ENCODE peak calls at places on chromosomes 1 and 21, in six cellular contexts. H is dorsolateral prefrontal cortex; M is T-helper 22 cell; D is stimulated activated CD4-positive, alpha-beta T cell treated with anti-CD3 and anti-CD28 coated beads, Interleukin-1b, Interleukin-23, amount 100 ng/mL, for 4 hours; X is H4; Y is pancreas. C is an unnamed sample.

GRCh38 chr1:53562256-53562982 is 103.2 kb downstream of the DMRTB1 start:
- DNase-seq in X (no peak), D (no peak), H (no peak), M (no peak), Y (peak; percentile 21), C (no peak)

GRCh38 chr1:186022184-186022583 is 288.0 kb downstream of the HMCN1 start:
- DNase-seq in M (no peak), X (no peak), H (no peak), Y (no peak), D (no peak), C (no peak)

GRCh38 chr1:21295059-21295401 is 4.8 kb upstream of the ECE1 start:
- DNase-seq in D (peak; percentile 32), X (peak; percentile 43), H (no peak), M (peak; percentile 58), Y (no peak), C (no peak)

GRCh38 chr1:185477638-185478216 is 160.7 kb upstream of the IVNS1ABP start:
- DNase-seq in X (no peak), M (no peak), D (no peak), Y (no peak), H (no peak), C (no peak)

GRCh38 chr1:2195785-2196184 is 1.2 kb upstream of the FAAP20 start:
- DNase-seq in M (no peak), X (no peak), H (no peak), D (no peak), Y (no peak), C (no peak)

GRCh38 chr1:173052681-173053196 is 2.0 kb upstream of the TNFSF18 start:
- DNase-seq in M (no peak), X (no peak), H (no peak), Y (no peak), D (no peak), C (no peak)

GRCh38 chr1:172928412-172928811 is 122.3 kb downstream of the TNFSF18 start:
- DNase-seq in X (no peak), H (no peak), Y (no peak), D (no peak), M (no peak), C (no peak)

GRCh38 chr1:181216571-181216994 is 128.1 kb downstream of the IER5 start:
- DNase-seq in M (no peak), X (no peak), H (no peak), D (no peak), Y (no peak), C (no peak)

GRCh38 chr1:215001419-215002021 is 81.0 kb upstream of the KCNK2 start:
- DNase-seq in H (no peak), X (no peak), Y (no peak), M (no peak), D (no peak), C (no peak)

GRCh38 chr1:205317311-205317917 is 4.1 kb downstream of the NUAK2 start:
- DNase-seq in H (no peak), M (no peak), D (no peak), X (peak; percentile 54), Y (peak; percentile 99), C (no peak)

GRCh38 chr1:43227138-43227836 is 42.5 kb upstream of the TMEM125 start:
- DNase-seq in M (peak; percentile 43), X (peak; percentile 68), H (peak; percentile 91), D (peak; percentile 87), Y (peak; percentile 95), C (peak; percentile 82)

GRCh38 chr1:247435026-247435770 is 19.2 kb downstream of the NLRP3 start:
- DNase-seq in M (no peak), Y (no peak), H (no peak), X (no peak), D (no peak), C (no peak)

GRCh38 chr1:240608707-240609106 is 3.2 kb downstream of the GREM2 start:
- DNase-seq in M (no peak), Y (no peak), H (no peak), X (no peak), D (no peak), C (peak; percentile 47)

GRCh38 chr1:27487927-27488522 is 1.9 kb downstream of the WASF2 start:
- DNase-seq in Y (no peak), M (no peak), D (no peak), X (no peak), H (peak; percentile 13), C (no peak)

GRCh38 chr1:116483481-116484309 is 87.1 kb downstream of the CD58 start:
- DNase-seq in H (no peak), M (no peak), X (no peak), D (no peak), Y (no peak), C (no peak)

GRCh38 chr1:109256971-109257681 is 7.8 kb downstream of the CELSR2 start:
- DNase-seq in X (no peak), H (no peak), M (no peak), Y (no peak), D (no peak), C (no peak)

GRCh38 chr1:10793129-10793651 is 3.3 kb downstream of the CASZ1 start:
- DNase-seq in Y (no peak), X (no peak), D (no peak), H (no peak), M (no peak), C (no peak)

GRCh38 chr1:161899091-161899490 is 124.6 kb downstream of the OLFML2B start:
- DNase-seq in D (no peak), Y (no peak), X (no peak), M (no peak), H (no peak), C (no peak)

GRCh38 chr1:15410223-15410883 is 665 bp downstream of the EFHD2 start:
- DNase-seq in H (no peak), Y (peak; percentile 70), D (no peak), M (no peak), X (no peak), C (peak; percentile 44)

GRCh38 chr1:22363403-22364325 is 88.0 kb upstream of the ZBTB40 start:
- DNase-seq in M (no peak), Y (peak; percentile 37), X (no peak), H (no peak), D (no peak), C (no peak)

GRCh38 chr1:170586942-170587593 is 55.1 kb downstream of the GORAB start:
- DNase-seq in D (no peak), Y (no peak), M (no peak), H (no peak), X (no peak), C (no peak)

GRCh38 chr1:19438552-19439196 is 46.7 kb downstream of the CAPZB start:
- DNase-seq in X (no peak), M (no peak), D (no peak), H (no peak), Y (no peak), C (no peak)

GRCh38 chr1:183180634-183181056 is 5.4 kb upstream of the LAMC2 start:
- DNase-seq in X (peak; percentile 81), M (no peak), H (no peak), Y (no peak), D (no peak), C (no peak)

GRCh38 chr1:108877324-108877812 is 583 bp downstream of the GPSM2 start:
- DNase-seq in D (no peak), Y (no peak), X (peak; percentile 13), H (no peak), M (no peak), C (no peak)

GRCh38 chr1:110067957-110068645 is 2.4 kb downstream of the ALX3 start:
- DNase-seq in X (no peak), Y (no peak), D (no peak), M (no peak), H (no peak), C (peak; percentile 65)

GRCh38 chr1:17333081-17333480 is 25.1 kb downstream of the PADI4 start:
- DNase-seq in X (no peak), H (no peak), M (no peak), D (no peak), Y (peak; percentile 30), C (no peak)

GRCh38 chr1:204261746-204262505 is 48.1 kb upstream of the GOLT1A start:
- DNase-seq in X (no peak), M (no peak), Y (no peak), D (no peak), H (no peak), C (no peak)

GRCh38 chr21:42535602-42536171 is 22.0 kb downstream of the SLC37A1 start:
- DNase-seq in X (no peak), M (no peak), D (no peak), H (peak; percentile 27), Y (no peak), C (no peak)

GRCh38 chr1:221286399-221286798 is 407.2 kb downstream of the HLX start:
- DNase-seq in Y (no peak), M (no peak), H (no peak), X (no peak), D (no peak), C (no peak)

GRCh38 chr1:36128126-36128904 is 3.3 kb upstream of the COL8A2 start:
- DNase-seq in D (no peak), X (peak; percentile 53), Y (no peak), M (no peak), H (no peak), C (no peak)

GRCh38 chr1:20921285-20921684 is 134.2 kb upstream of the HP1BP3 start:
- DNase-seq in D (no peak), M (no peak), X (no peak), H (no peak), Y (no peak), C (no peak)

GRCh38 chr1:37704966-37705365 is 12.7 kb downstream of the CDCA8 start:
- DNase-seq in X (no peak), Y (no peak), H (no peak), D (no peak), M (no peak), C (no peak)

GRCh38 chr1:172653015-172653709 is 5.7 kb upstream of the FASLG start:
- DNase-seq in M (no peak), Y (no peak), D (no peak), X (peak; percentile 46), H (no peak), C (no peak)

GRCh38 chr1:180186831-180187230 is 32.2 kb downstream of the QSOX1 start:
- DNase-seq in D (no peak), Y (no peak), M (no peak), H (no peak), X (no peak), C (no peak)

GRCh38 chr1:42913426-42914091 is 45.1 kb downstream of the SLC2A1 start:
- DNase-seq in H (no peak), Y (no peak), M (peak; percentile 39), D (peak; percentile 59), X (peak; percentile 73), C (peak; percentile 51)

GRCh38 chr21:42404534-42404933 is 832 bp downstream of the UBASH3A start:
- DNase-seq in M (no peak), H (no peak), Y (no peak), D (no peak), X (no peak), C (no peak)

GRCh38 chr1:117930173-117930447 is 571 bp downstream of the WDR3 start:
- DNase-seq in D (no peak), X (no peak), H (no peak), Y (no peak), M (no peak), C (no peak)

GRCh38 chr1:7940745-7941436 is at the start of gene TNFRSF9:
- DNase-seq in Y (no peak), X (no peak), H (no peak), M (peak; percentile 59), D (peak; percentile 73), C (no peak)

GRCh38 chr1:93079685-93080141 is 630 bp downstream of the MTF2 start:
- DNase-seq in H (no peak), X (peak; percentile 2), D (no peak), Y (no peak), M (peak; percentile 16), C (peak; percentile 45)

GRCh38 chr1:76038306-76039004 is 36.1 kb upstream of the ST6GALNAC3 start:
- DNase-seq in H (no peak), M (no peak), D (no peak), Y (no peak), X (no peak), C (no peak)